ENCODE peak calls at places on chromosome 7, in four cellular contexts. C is coronary artery, Y is neural progenitor cell, G is A549. T is an unnamed sample.

GRCh38 chr7:155543011-155543881 is 3.1 kb downstream of the CNPY1 start:
- DNase-seq in G (no peak), Y (no peak), C (no peak), T (no peak)

GRCh38 chr7:113806633-113807327 is 112.0 kb downstream of the PPP1R3A start:
- DNase-seq in C (no peak), Y (no peak), G (no peak), T (no peak)

GRCh38 chr7:363626-364025 is 73.7 kb downstream of the FOXL3 start:
- DNase-seq in G (no peak), C (no peak), Y (no peak), T (no peak)

GRCh38 chr7:44154703-44155102 is 13.6 kb upstream of the MYL7 start:
- DNase-seq in C (peak; percentile 8), Y (no peak), G (no peak), T (no peak)

GRCh38 chr7:130598056-130598455 is 70.5 kb downstream of the COPG2 start:
- DNase-seq in G (no peak), C (no peak), Y (no peak), T (no peak)

GRCh38 chr7:455110-455928 is 64.3 kb downstream of the PDGFA start:
- DNase-seq in C (no peak), G (no peak), Y (no peak), T (no peak)

GRCh38 chr7:69309601-69310000 is 288.7 kb upstream of the AUTS2 start:
- DNase-seq in Y (no peak), C (no peak), G (peak; percentile 48), T (no peak)

GRCh38 chr7:6012355-6013104 is 3.5 kb downstream of the AIMP2 start:
- DNase-seq in G (no peak), Y (no peak), C (no peak), T (peak; percentile 68)

GRCh38 chr7:157980774-157981173 is 606.8 kb downstream of the PTPRN2 start:
- DNase-seq in G (no peak), C (peak; percentile 45), Y (no peak), T (no peak)

DNA sequence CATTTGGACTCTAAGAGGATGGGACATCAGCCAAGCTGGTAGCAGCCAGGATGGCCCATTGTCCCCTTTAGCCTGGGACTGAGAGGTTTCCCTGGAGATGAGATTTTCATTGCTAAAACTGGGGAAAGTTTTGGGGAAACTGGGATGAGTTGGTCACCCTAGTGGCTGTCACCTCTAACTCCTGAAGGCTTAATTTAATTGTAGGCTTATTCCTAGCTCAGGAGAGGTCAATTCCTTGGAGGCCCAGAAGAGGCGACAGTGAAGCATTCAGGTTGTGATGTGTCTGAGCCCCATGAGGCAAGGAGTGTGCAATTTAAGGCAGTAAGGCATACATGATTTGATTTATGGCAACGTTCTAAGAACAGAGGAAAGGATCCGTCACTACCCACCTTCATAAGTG is 24.9 kb upstream of the JAZF1 start:
- DNase-seq in C (no peak), G (no peak), Y (no peak), T (no peak)
- H3K27ac ChIP-seq in C (no peak overlapping the region), G (no peak overlapping the region), Y (no peak overlapping the region), T (no peak overlapping the region)

DNA sequence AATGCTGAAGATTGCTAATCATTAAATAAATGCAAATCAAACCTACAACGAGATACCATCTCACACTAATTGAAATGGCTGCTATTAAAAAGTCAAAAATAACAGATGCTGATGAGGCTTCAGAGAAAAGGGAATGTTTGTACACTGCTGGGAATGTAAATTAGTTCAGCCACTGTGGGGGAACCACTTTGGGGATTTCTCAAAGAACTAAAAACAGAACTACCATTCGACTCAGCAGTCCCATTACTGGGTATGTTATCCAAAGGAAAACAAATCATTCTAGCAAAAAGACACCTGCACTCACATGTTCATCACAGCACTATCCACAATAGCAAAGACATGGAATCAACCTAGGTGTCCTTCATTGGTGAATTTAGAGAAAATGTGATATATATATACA is 379.0 kb upstream of the CNTNAP2 start:
- DNase-seq in C (no peak), G (no peak), Y (no peak), T (no peak)
- H3K27ac ChIP-seq in C (no peak overlapping the region), G (no peak overlapping the region), Y (no peak overlapping the region), T (no peak overlapping the region)

DNA sequence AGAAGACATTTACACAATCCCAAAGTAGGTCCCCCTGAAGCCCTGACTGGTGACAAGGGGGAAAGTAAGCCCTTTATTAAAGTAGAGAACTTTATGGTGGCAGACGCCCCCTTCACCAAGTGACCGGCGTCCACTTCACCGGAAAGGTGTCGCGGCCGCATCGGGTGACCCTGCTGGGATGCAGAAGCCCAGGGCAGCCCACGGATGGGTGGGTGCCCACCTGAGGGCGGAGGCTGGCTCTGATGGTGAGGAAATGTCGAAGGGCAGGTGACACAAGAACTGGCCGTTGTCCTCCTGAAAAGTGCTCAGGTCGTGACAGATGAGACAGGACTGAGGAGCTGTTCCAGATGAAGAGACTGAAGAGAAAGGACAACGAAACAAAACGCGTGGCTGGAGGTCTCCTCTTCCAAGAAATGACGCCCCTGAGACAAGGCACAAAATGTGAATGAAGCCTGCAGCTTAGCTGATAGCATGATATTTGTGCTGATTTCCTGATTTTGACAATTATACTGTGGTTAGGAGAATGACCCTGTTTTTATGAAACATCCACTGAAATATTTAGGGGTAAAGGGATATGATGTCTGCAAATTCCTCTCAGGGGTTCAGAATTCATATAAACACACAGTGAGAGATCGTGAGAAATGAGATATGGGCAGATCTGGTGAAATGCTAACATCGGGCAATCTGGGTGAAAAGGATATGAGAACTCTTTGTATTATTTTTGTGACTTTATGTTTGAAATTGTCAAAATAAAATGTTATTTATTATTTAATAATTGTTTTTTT is 123.9 kb downstream of the PRKAG2 start:
- DNase-seq in Y (no peak), G (no peak), C (no peak), T (no peak)
- H3K27ac ChIP-seq in Y (no peak overlapping the region), G (peak overlapping the region; percentile 91), C (peak overlapping the region; percentile 90), T (no peak overlapping the region)

GRCh38 chr7:137342340-137342739 is 1.2 kb downstream of the PTN start:
- DNase-seq in G (no peak), C (no peak), Y (no peak), T (no peak)
- H3K27ac ChIP-seq in G (no peak overlapping the region), C (no peak overlapping the region), Y (no peak overlapping the region), T (no peak overlapping the region)

GRCh38 chr7:144674550-144674949 is 161.3 kb downstream of the TPK1 start:
- DNase-seq in C (no peak), Y (no peak), G (no peak), T (no peak)

GRCh38 chr7:144672869-144673268 is 163.0 kb downstream of the TPK1 start:
- DNase-seq in G (no peak), C (no peak), Y (no peak), T (no peak)

GRCh38 chr7:144668503-144668902 is 167.3 kb downstream of the TPK1 start:
- DNase-seq in G (no peak), Y (no peak), C (no peak), T (no peak)

GRCh38 chr7:144670251-144670650 is 165.6 kb downstream of the TPK1 start:
- DNase-seq in C (no peak), Y (no peak), G (no peak), T (no peak)

GRCh38 chr7:144671429-144671828 is 164.4 kb downstream of the TPK1 start:
- DNase-seq in C (no peak), G (no peak), Y (no peak), T (no peak)
- H3K27ac ChIP-seq in C (no peak overlapping the region), G (no peak overlapping the region), Y (no peak overlapping the region), T (no peak overlapping the region)

DNA sequence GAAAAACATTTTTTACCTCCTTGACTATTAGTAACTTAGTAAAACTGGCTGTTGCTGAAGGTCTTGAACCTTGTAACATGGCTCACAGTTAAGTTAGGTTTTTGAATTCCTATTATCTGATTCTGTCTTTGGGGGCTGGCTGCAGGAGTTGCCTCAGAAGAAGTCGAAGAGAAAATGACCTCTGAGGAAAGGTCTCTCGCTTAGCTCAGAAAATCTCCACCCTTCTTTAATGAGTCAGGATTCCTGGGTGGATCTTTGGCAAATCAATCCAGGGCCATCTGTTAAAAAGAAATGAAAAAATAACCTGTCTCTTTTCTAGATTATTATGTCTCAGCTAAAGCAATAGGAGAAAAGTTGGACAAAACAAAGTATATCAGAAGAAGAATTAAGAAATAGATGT is 267.8 kb upstream of the SEMA3C start:
- DNase-seq in G (no peak), Y (no peak), C (no peak), T (no peak)
- H3K27ac ChIP-seq in G (no peak overlapping the region), Y (no peak overlapping the region), C (no peak overlapping the region), T (no peak overlapping the region)